ENCODE peak calls at places on chromosomes 2 and 18, in eight cellular contexts. G is Caki2; F is psoas muscle; N is stimulated activated CD4-positive, alpha-beta T cell treated with anti-CD3 and anti-CD28 coated beads, TNF-alpha, amount 100 ng/mL, for 4 hours; O is occipital lobe; V is anterior cingulate cortex; T is retina; J is Jurkat, Clone E6-1. Z is an unnamed sample.

GRCh38 chr2:106098081-106098480 is 96.0 kb downstream of the UXS1 start:
- DNase-seq in G (no peak), F (no peak), N (no peak), O (no peak), V (no peak), T (no peak), J (no peak), Z (peak; percentile 30)

GRCh38 chr2:202633470-202633869 is 1.3 kb upstream of the FAM117B start:
- DNase-seq in G (no peak), F (peak; percentile 12), N (no peak), O (no peak), V (no peak), T (no peak), J (no peak), Z (no peak)

GRCh38 chr2:223641062-223641461 is 38.9 kb upstream of the SCG2 start:
- DNase-seq in G (no peak), F (no peak), N (no peak), O (no peak), V (no peak), T (no peak), J (no peak), Z (no peak)

GRCh38 chr18:39571511-39571910 is 2005.9 kb upstream of the CELF4 start:
- DNase-seq in G (no peak), F (no peak), N (no peak), O (no peak), V (no peak), T (no peak), J (peak; percentile 11), Z (peak; percentile 50)

GRCh38 chr2:18836436-18836835 is 247.1 kb upstream of the NT5C1B start:
- DNase-seq in G (no peak), F (no peak), N (no peak), O (no peak), V (no peak), T (no peak), J (no peak), Z (peak; percentile 9)

GRCh38 chr18:76571689-76572088 is 76.6 kb upstream of the ZNF516 start:
- DNase-seq in G (no peak), F (no peak), N (no peak), O (no peak), V (no peak), T (no peak), J (no peak), Z (no peak)

GRCh38 chr2:13113016-13113415 is 396.3 kb downstream of the TRIB2 start:
- DNase-seq in G (no peak), F (no peak), N (no peak), O (no peak), V (no peak), T (no peak), J (no peak), Z (no peak)

GRCh38 chr18:46917808-46918600 is 602 bp downstream of the KATNAL2 start:
- DNase-seq in G (no peak), F (peak; percentile 39), N (no peak), O (no peak), V (peak; percentile 41), T (peak; percentile 73), J (no peak), Z (peak; percentile 21)

GRCh38 chr2:11144077-11144723 is 11.1 kb upstream of the SLC66A3 start:
- DNase-seq in G (no peak), F (no peak), N (no peak), O (no peak), V (no peak), T (no peak), J (no peak), Z (no peak)

GRCh38 chr2:77270433-77270832 is 251.7 kb downstream of the LRRTM4 start:
- DNase-seq in G (peak; percentile 43), F (no peak), N (no peak), O (no peak), V (no peak), T (no peak), J (no peak), Z (no peak)

Z was measured in COLO829.